ENCODE peak calls at places on chromosomes 4 and X, in nine cellular contexts. J is HCT116, S is H9, I is K562, B is mesenchymal stem cell, V is neural progenitor cell, W is GM23338, R is astrocyte, X is neuronal stem cell. H is an unnamed sample. For H3K4me1, the result is how much of the 10 kb centered on the place peaks cover.

GRCh38 chrX:139566981-139567380 is 36.4 kb downstream of the F9 start:
- DNase-seq in S (no peak), J (no peak), V (no peak), I (no peak), B (no peak), R (no peak), W (no peak), X (no peak), H (no peak)

GRCh38 chr4:92091335-92091734 is 212.4 kb upstream of the GRID2 start:
- DNase-seq in V (peak), J (no peak), W (peak), S (peak), I (no peak), X (no peak), R (no peak), B (no peak), H (peak)

GRCh38 chrX:119763175-119763574 is 4.8 kb downstream of the SOWAHD start:
- DNase-seq in B (peak), X (no peak), J (no peak), R (peak), V (peak), W (peak), S (no peak), I (no peak), H (no peak)

GRCh38 chr4:60637976-60638375 is 562.1 kb upstream of the ADGRL3 start:
- DNase-seq in B (no peak), J (no peak), V (no peak), R (no peak), W (no peak), I (no peak), X (no peak), S (no peak), H (no peak)

GRCh38 chrX:320126-320783 is 1.7 kb upstream of the GTPBP6 start:
- DNase-seq in W (peak), J (no peak), V (peak), B (peak), R (no peak), S (no peak), X (no peak), I (no peak), H (no peak)

GRCh38 chrX:129755779-129756650 is 17.2 kb downstream of the XPNPEP2 start:
- DNase-seq in S (peak), X (no peak), I (peak), B (no peak), W (peak), J (no peak), R (no peak), V (peak), H (no peak)

GRCh38 chrX:15204130-15204751 is 65.6 kb downstream of the ASB9 start:
- DNase-seq in S (no peak), X (no peak), J (no peak), W (no peak), R (no peak), I (no peak), V (no peak), B (no peak), H (no peak)

GRCh38 chr4:170374770-170375169 is 285.0 kb upstream of the AADAT start:
- DNase-seq in I (peak), W (peak), J (peak), S (peak), X (no peak), V (peak), B (peak), R (no peak), H (peak)

GRCh38 chr4:100417565-100417964 is 100.3 kb downstream of the EMCN start:
- DNase-seq in I (no peak), S (no peak), J (no peak), W (no peak), B (peak), V (peak), R (peak), X (peak), H (no peak)

GRCh38 chr4:147547314-147548056 is 66.6 kb downstream of the EDNRA start:
- DNase-seq in B (peak), S (no peak), V (no peak), I (no peak), R (peak), W (no peak), J (no peak), X (no peak), H (peak)

GRCh38 chrX:49041683-49042529 is 1.3 kb downstream of the TFE3 start:
- DNase-seq in R (peak), J (no peak), W (peak), V (no peak), X (no peak), I (peak), S (no peak), B (peak), H (no peak)

GRCh38 chr4:108742451-108742850 is 20.4 kb downstream of the ETNPPL start:
- DNase-seq in W (no peak), X (no peak), V (peak), R (no peak), S (no peak), B (no peak), J (no peak), I (no peak), H (no peak)

GRCh38 chrX:116961872-116962582 is 499.3 kb upstream of the CT83 start:
- DNase-seq in R (no peak), S (peak), B (no peak), I (no peak), J (no peak), V (no peak), X (no peak), W (peak), H (peak)

GRCh38 chrX:37350034-37350365 is 836 bp downstream of the PRRG1 start:
- DNase-seq in R (peak), J (no peak), V (no peak), S (no peak), I (no peak), X (no peak), W (no peak), B (peak), H (peak)

GRCh38 chrX:9885150-9885549 is 82.0 kb upstream of the CLDN34 start:
- DNase-seq in B (peak), R (peak), X (no peak), I (peak), S (peak), W (peak), V (peak), J (peak), H (peak)

GRCh38 chr4:103907414-103907813 is 187.6 kb upstream of the TACR3 start:
- DNase-seq in J (no peak), V (no peak), I (no peak), B (no peak), W (no peak), R (no peak), S (no peak), X (no peak), H (no peak)

GRCh38 chrX:108439434-108439883 is at the start of gene COL4A5:
- DNase-seq in R (peak), S (peak), X (peak), B (peak), W (peak), V (peak), I (peak), J (peak), H (peak)
- H2AFZ ChIP-seq in R (peak), S (peak), X (peak), B (peak), W (peak), V (peak), I (peak), J (peak), H (peak)

GRCh38 chrX:54473993-54474859 is 21.8 kb downstream of the FGD1 start:
- DNase-seq in V (no peak), B (no peak), X (no peak), R (no peak), I (no peak), W (no peak), J (no peak), S (no peak), H (no peak)
- H3K4me1 ChIP-seq in V (under half), B (under half), X (under half), R (under half), I (under half), W (under half), J (under half), S (under half), H (under half)

GRCh38 chr4:26233350-26233749 is 87.5 kb upstream of the RBPJ start:
- DNase-seq in B (no peak), V (no peak), J (no peak), I (no peak), W (no peak), S (no peak), X (no peak), R (no peak), H (no peak)
- H2AFZ ChIP-seq in B (no peak), V (no peak), J (no peak), I (no peak), W (no peak), S (no peak), X (no peak), R (no peak), H (no peak)

GRCh38 chr4:174279433-174279832 is 4.0 kb downstream of the FBXO8 start:
- DNase-seq in R (no peak), X (no peak), W (no peak), I (no peak), V (no peak), J (no peak), S (no peak), B (no peak), H (no peak)
- H3K4me1 ChIP-seq in R (under half), X (under half), W (under half), I (under half), V (under half), J (under half), S (under half), B (under half), H (under half)

GRCh38 chr4:26001816-26002215 is 87.8 kb downstream of the SMIM20 start:
- DNase-seq in I (no peak), W (no peak), R (no peak), X (no peak), B (no peak), S (no peak), J (no peak), V (no peak), H (no peak)

GRCh38 chr4:26001413-26001812 is 87.4 kb downstream of the SMIM20 start:
- DNase-seq in B (no peak), I (no peak), R (no peak), J (no peak), W (no peak), X (no peak), S (no peak), V (no peak), H (no peak)

GRCh38 chr4:26003072-26003471 is 89.1 kb downstream of the SMIM20 start:
- DNase-seq in S (no peak), B (no peak), R (no peak), J (no peak), I (no peak), W (no peak), X (no peak), V (no peak), H (no peak)

GRCh38 chr4:26004290-26004689 is 90.3 kb downstream of the SMIM20 start:
- DNase-seq in V (no peak), W (no peak), B (no peak), X (no peak), S (no peak), J (no peak), R (no peak), I (no peak), H (no peak)

GRCh38 chr4:26000274-26000950 is 86.4 kb downstream of the SMIM20 start:
- DNase-seq in J (no peak), X (no peak), S (no peak), W (peak), R (peak), B (peak), I (no peak), V (no peak), H (no peak)
- H2AFZ ChIP-seq in J (no peak), X (no peak), S (no peak), W (no peak), R (no peak), B (no peak), I (no peak), V (no peak), H (no peak)

DNA sequence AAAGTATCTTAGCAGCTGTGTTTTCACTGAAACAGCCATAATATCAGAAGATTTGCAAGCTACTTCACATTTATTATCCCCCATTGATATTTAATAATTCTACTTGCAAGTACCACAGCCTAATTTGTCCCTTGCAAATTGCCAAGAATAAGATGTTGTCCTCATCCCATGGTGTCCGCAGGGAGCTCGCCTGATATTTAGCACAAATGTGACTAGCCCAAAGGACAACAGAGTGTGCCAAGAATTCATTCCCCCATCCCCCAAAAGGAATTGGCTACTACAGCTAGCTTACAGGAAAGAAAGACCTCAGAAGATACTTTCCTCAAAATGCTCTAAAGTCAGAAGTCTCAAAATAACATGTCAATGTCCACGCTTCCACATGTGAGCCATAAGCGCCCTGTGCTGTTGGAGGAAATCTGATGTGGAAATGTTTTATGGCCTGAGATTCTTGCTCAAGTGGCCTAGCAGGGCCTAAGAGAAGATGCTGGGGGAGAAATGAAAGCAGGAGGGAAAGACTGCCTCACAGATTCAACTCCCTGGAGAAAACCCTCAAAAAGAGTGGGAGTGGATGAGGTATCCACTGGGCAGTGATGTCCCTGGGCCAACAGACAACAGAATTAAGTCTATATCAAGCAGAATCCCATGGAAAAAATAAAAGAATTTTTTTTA is 111.4 kb downstream of the SH3KBP1 start:
- DNase-seq in W (no peak), R (no peak), X (no peak), V (no peak), S (no peak), I (no peak), J (no peak), B (no peak), H (no peak)
- H3K4me1 ChIP-seq in W (under half), R (under half), X (under half), V (under half), S (under half), I (under half), J (under half), B (under half), H (under half)

GRCh38 chr4:41656572-41657301 is 91.8 kb downstream of the PHOX2B start:
- DNase-seq in X (no peak), B (no peak), R (no peak), I (no peak), J (no peak), W (no peak), S (no peak), V (no peak), H (no peak)

GRCh38 chr4:41660350-41660749 is 88.2 kb downstream of the PHOX2B start:
- DNase-seq in R (no peak), X (no peak), B (no peak), I (no peak), W (no peak), S (no peak), J (no peak), V (no peak), H (no peak)

GRCh38 chr4:41657561-41657960 is 91.0 kb downstream of the PHOX2B start:
- DNase-seq in I (no peak), W (no peak), B (peak), X (no peak), J (no peak), V (no peak), S (no peak), R (no peak), H (no peak)

GRCh38 chr4:41655177-41655576 is 93.3 kb downstream of the PHOX2B start:
- DNase-seq in X (no peak), J (no peak), V (no peak), R (peak), I (no peak), B (peak), W (no peak), S (no peak), H (no peak)

DNA sequence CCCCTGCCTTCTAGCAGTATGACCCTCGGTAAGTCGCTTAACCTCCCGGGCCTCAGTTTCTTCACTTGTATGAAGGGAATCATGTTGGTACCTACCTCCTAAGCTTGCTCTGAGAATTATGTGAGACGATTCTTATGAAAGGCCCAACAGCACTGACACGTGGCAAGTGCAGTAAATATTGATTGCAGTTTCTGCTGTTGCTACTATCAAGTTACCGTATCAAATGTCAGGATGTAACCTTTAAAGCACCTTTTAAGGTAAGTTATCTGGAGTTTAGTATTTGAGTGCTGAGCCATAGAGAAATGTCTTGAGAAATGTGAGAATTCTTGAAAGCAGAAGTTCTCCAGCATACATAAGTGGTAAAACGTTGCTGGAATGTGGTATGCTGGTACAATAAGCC is 90.4 kb downstream of the PHOX2B start:
- DNase-seq in S (no peak), W (peak), X (no peak), R (no peak), I (no peak), J (no peak), V (no peak), B (no peak), H (no peak)
- H2AFZ ChIP-seq in S (no peak), W (no peak), X (no peak), R (no peak), I (no peak), J (no peak), V (no peak), B (no peak), H (no peak)